ENCODE peak calls at places on chromosomes 12 and 14, in nine cellular contexts. F is psoas muscle, E is upper lobe of right lung, O is heart left ventricle, R is left ventricle myocardium inferior, Z is PC-3, X is breast epithelium, C is vagina, U is AG09309. D is an unnamed sample.

GRCh38 chr12:71045781-71046180 is 112.0 kb downstream of the TSPAN8 start:
- DNase-seq in X (no peak), E (no peak), U (no peak), R (no peak), F (no peak), O (no peak), Z (peak; percentile 78), C (no peak), D (peak; percentile 83)

GRCh38 chr14:36657409-36658090 is 4.1 kb upstream of the PAX9 start:
- DNase-seq in O (no peak), C (no peak), R (no peak), F (no peak), X (peak; percentile 53), E (no peak), U (no peak), Z (peak; percentile 51), D (peak; percentile 37)

GRCh38 chr14:87491816-87492215 is 501.2 kb downstream of the GALC start:
- DNase-seq in F (no peak), C (no peak), R (no peak), U (no peak), E (no peak), X (no peak), O (no peak), Z (peak; percentile 82), D (no peak)

GRCh38 chr12:32502693-32503510 is 103.5 kb downstream of the FGD4 start:
- DNase-seq in X (no peak), U (peak; percentile 61), O (no peak), F (no peak), Z (no peak), E (no peak), C (no peak), R (no peak), D (peak; percentile 85)

GRCh38 chr12:45655186-45655585 is 74.3 kb upstream of the ARID2 start:
- DNase-seq in O (no peak), F (no peak), C (no peak), Z (peak; percentile 54), R (no peak), X (no peak), E (no peak), U (no peak), D (no peak)

GRCh38 chr12:81212996-81213696 is 135.3 kb downstream of the ACSS3 start:
- DNase-seq in C (no peak), F (no peak), U (no peak), E (no peak), R (no peak), X (no peak), O (no peak), Z (no peak), D (peak; percentile 41)

GRCh38 chr14:69002069-69002468 is 23.0 kb upstream of the ACTN1 start:
- DNase-seq in O (peak; percentile 46), R (no peak), E (no peak), X (no peak), C (no peak), U (no peak), Z (peak; percentile 63), F (no peak), D (peak; percentile 32)

GRCh38 chr12:26621932-26622331 is 211.1 kb downstream of the ITPR2 start:
- DNase-seq in O (no peak), X (no peak), E (no peak), C (no peak), U (no peak), R (no peak), Z (no peak), F (no peak), D (no peak)

GRCh38 chr14:68865542-68865941 is 72.7 kb upstream of the ZFP36L1 start:
- DNase-seq in X (no peak), R (no peak), F (no peak), O (no peak), U (no peak), E (no peak), C (no peak), Z (no peak), D (no peak)

GRCh38 chr14:55715889-55716288 is 135.9 kb downstream of the KTN1 start:
- DNase-seq in E (no peak), O (peak; percentile 24), X (no peak), F (peak; percentile 55), Z (no peak), C (no peak), U (peak; percentile 73), R (no peak), D (peak; percentile 93)

GRCh38 chr12:75364918-75365317 is 26.0 kb upstream of the GLIPR1L2 start:
- DNase-seq in X (no peak), C (no peak), Z (no peak), E (no peak), R (no peak), O (no peak), F (no peak), U (peak; percentile 63), D (peak; percentile 80)

GRCh38 chr12:13195848-13196301 is 651 bp upstream of the EMP1 start:
- DNase-seq in U (no peak), R (no peak), C (no peak), F (no peak), X (no peak), Z (peak; percentile 17), E (no peak), O (no peak), D (peak; percentile 86)

GRCh38 chr14:50447491-50447890 is 50.8 kb upstream of the CDKL1 start:
- DNase-seq in U (no peak), O (no peak), R (no peak), C (no peak), E (no peak), F (no peak), X (no peak), Z (peak; percentile 93), D (no peak)

GRCh38 chr14:99509871-99510555 is 28.8 kb downstream of the CCNK start:
- DNase-seq in R (no peak), E (no peak), Z (no peak), U (no peak), F (no peak), X (no peak), C (peak; percentile 58), O (no peak), D (no peak)

GRCh38 chr14:104603623-104604401 is 760 bp downstream of the TMEM179 start:
- DNase-seq in E (no peak), R (no peak), O (no peak), F (no peak), X (peak; percentile 36), C (no peak), Z (no peak), U (no peak), D (no peak)

GRCh38 chr12:105464426-105464825 is 133.9 kb downstream of the C12orf75 start:
- DNase-seq in E (no peak), C (no peak), O (no peak), F (no peak), U (no peak), Z (no peak), R (no peak), X (no peak), D (no peak)

GRCh38 chr12:530308-530707 is 70.6 kb downstream of the B4GALNT3 start:
- DNase-seq in F (no peak), X (no peak), U (peak; percentile 63), O (no peak), E (no peak), C (no peak), Z (no peak), R (no peak), D (peak; percentile 28)

GRCh38 chr12:116931665-116932064 is 20.9 kb downstream of the FBXW8 start:
- DNase-seq in X (no peak), F (no peak), E (no peak), U (no peak), O (no peak), Z (no peak), C (no peak), R (no peak), D (no peak)

GRCh38 chr12:59372971-59373370 is 222.9 kb upstream of the SLC16A7 start:
- DNase-seq in F (no peak), O (no peak), R (no peak), Z (peak; percentile 52), X (no peak), U (no peak), C (no peak), E (no peak), D (peak; percentile 7)
- TF ChIP-seq CTCF in F (no peak), O (no peak), R (no peak), Z (peak; percentile 69), X (no peak), U (peak; percentile 61), C (no peak), E (peak; percentile 12), D (peak; percentile 43)

DNA sequence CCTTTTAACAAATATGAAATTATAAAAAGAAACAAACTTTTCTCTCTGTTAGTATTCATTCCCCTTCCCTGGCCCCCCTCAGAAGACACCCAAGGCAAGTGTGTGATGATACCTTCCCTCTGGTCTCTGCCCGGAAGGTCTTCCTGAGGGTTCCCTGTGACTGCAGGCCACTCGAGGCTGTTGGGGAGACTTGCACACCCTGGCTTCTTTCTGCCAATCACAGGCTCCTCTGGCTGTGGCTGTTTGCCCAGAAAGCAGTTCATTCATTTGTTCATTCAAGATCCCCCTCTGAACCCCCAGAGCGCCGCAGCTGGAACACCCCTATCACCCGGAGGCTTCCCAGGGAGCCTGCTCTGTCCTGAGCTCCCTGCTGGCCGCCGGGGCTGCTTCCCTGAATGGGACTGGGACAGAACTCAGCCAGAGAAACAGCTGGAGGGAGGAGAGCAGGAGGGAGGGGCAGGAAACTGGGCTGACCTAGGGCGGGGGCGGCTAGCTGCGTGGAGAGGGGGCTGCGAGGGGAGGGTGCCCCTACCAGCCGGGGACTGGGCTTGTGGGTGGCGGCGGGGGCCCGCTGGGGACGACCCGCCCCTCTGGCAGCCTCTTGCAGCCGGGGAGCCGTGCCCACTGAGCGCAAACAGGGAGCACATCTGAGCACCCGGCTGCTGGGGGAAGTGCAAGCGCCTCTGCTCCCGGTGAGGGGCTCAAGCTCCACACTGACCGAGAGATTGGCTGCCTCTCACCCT is at the start of gene CMKLR1:
- DNase-seq in E (peak; percentile 74), X (no peak), R (peak; percentile 71), U (no peak), Z (no peak), C (no peak), O (peak; percentile 75), F (peak; percentile 70), D (no peak)
- H3K4me3 ChIP-seq in E (peak within 1 kb of the TSS; percentile 56), X (peak within 1 kb of the TSS; percentile 55), R (peak within 1 kb of the TSS; percentile 62), U (peak within 1 kb of the TSS; percentile 21), Z (no peak within 1 kb of the TSS), C (peak within 1 kb of the TSS; percentile 26), O (peak within 1 kb of the TSS; percentile 43), F (peak within 1 kb of the TSS; percentile 58), D (no peak within 1 kb of the TSS)

GRCh38 chr14:79028281-79028680 is 858.1 kb downstream of the NRXN3 start:
- DNase-seq in F (no peak), E (no peak), R (no peak), U (no peak), X (no peak), O (no peak), C (no peak), Z (peak; percentile 30), D (peak; percentile 12)
- TF ChIP-seq CTCF in F (no peak), E (no peak), R (no peak), U (no peak), X (no peak), O (no peak), C (no peak), Z (no peak), D (no peak)

DNA sequence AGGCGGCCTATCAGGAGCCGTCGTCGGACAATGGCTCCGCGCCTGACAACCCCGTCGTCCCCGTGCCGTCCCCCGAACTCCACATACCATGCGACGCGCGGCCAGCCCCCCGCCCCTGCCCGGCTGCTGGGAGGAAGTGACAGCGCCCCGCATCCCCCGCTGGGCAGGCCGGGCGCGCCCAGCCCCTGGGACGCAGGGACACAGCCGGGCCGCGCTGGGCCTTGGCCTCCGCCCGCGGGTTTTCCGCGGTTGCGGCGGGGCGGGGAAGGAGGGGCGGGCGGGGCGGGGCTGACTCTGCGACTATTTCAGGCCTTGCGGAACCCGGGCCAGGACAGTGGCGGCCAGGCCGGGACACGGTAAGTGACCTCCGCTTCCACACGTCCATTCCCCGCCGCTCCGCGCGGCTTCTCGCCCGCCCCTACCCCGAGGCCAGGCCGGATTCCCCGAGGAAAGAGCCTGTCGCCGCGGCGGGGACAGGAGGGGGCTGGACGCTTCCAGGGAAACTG is at the start of gene TNFAIP2:
- DNase-seq in R (peak; percentile 79), O (peak; percentile 80), X (no peak), Z (no peak), E (peak; percentile 85), U (no peak), F (peak; percentile 84), C (no peak), D (no peak)
- H3K4me3 ChIP-seq in R (peak within 1 kb of the TSS; percentile 96), O (peak within 1 kb of the TSS; percentile 62), X (peak within 1 kb of the TSS; percentile 82), Z (peak within 1 kb of the TSS; percentile 80), E (peak within 1 kb of the TSS; percentile 66), U (peak within 1 kb of the TSS; percentile 51), F (peak within 1 kb of the TSS; percentile 79), C (peak within 1 kb of the TSS; percentile 59), D (peak within 1 kb of the TSS; percentile 56)